ENCODE peak calls at places on chromosomes 6 and 20, in five cellular contexts. X is brain microvascular endothelial cell, M is caudate nucleus, G is ascending aorta, B is fibroblast of mammary gland. S is an unnamed sample.

GRCh38 chr6:157217894-157218370 is 105.4 kb downstream of the TMEM242 start:
- DNase-seq in X (no peak), M (no peak), G (peak), B (no peak), S (no peak)

GRCh38 chr20:25624500-25624939 is 706 bp upstream of the NANP start:
- DNase-seq in X (no peak), M (no peak), G (no peak), B (peak), S (no peak)

GRCh38 chr6:62285612-62286469 is at the start of gene KHDRBS2:
- DNase-seq in X (no peak), M (peak), G (peak), B (peak), S (no peak)

GRCh38 chr20:24560571-24561485 is 91.4 kb downstream of the SYNDIG1 start:
- DNase-seq in X (no peak), M (no peak), G (no peak), B (no peak), S (no peak)

GRCh38 chr20:51696304-51697118 is 71.7 kb downstream of the ATP9A start:
- DNase-seq in X (no peak), M (no peak), G (no peak), B (peak), S (peak)

GRCh38 chr20:14712302-14712739 is 374.9 kb upstream of the FLRT3 start:
- DNase-seq in X (peak), M (no peak), G (no peak), B (peak), S (peak)

GRCh38 chr6:135233676-135234491 is 52.8 kb downstream of the MYB start:
- DNase-seq in X (no peak), M (no peak), G (no peak), B (no peak), S (no peak)

GRCh38 chr6:27809939-27810767 is 102.0 kb downstream of the OR2B2 start:
- DNase-seq in X (peak), M (peak), G (peak), B (peak), S (peak)

GRCh38 chr20:41161886-41162285 is 24.5 kb downstream of the PLCG1 start:
- DNase-seq in X (no peak), M (peak), G (no peak), B (no peak), S (no peak)

GRCh38 chr6:42199106-42199981 is 4.6 kb upstream of the GUCA1B start:
- DNase-seq in X (peak), M (no peak), G (no peak), B (peak), S (peak)

GRCh38 chr6:163466839-163467390 is 52.4 kb downstream of the QKI start:
- DNase-seq in X (no peak), M (no peak), G (no peak), B (no peak), S (no peak)

GRCh38 chr20:6081236-6081635 is 27.4 kb upstream of the LRRN4 start:
- DNase-seq in X (no peak), M (no peak), G (no peak), B (peak), S (peak)

GRCh38 chr6:11317885-11318771 is 85.7 kb upstream of the NEDD9 start:
- DNase-seq in X (peak), M (peak), G (peak), B (peak), S (peak)

S was measured in MCF 10A.